ENCODE peak calls at places on chromosomes 16 and 17, in four cellular contexts. One of them, this sample, is unnamed.

GRCh38 chr16:4733747-4734062 is 366 bp downstream of the ANKS3 start:
- DNase-seq in GDM1: no peak
- DNase-seq in T-helper 2 cell treated with Interferon-gamma antibody and Interleukin-4, amounts not matched to agents 5 μg/mL and 100 μg/mL, for 36 hours: no peak
- DNase-seq in CD4-positive, alpha-beta memory T cell: no peak
- DNase-seq in this sample: no peak

GRCh38 chr17:73192219-73192893 is 499 bp upstream of the COG1 start:
- DNase-seq in GDM1: peak
- DNase-seq in CD4-positive, alpha-beta memory T cell: peak
- DNase-seq in T-helper 2 cell treated with Interferon-gamma antibody and Interleukin-4, amounts not matched to agents 5 μg/mL and 100 μg/mL, for 36 hours: peak
- DNase-seq in this sample: no peak

GRCh38 chr17:38562903-38563302 is 42.8 kb downstream of the SRCIN1 start:
- DNase-seq in GDM1: no peak
- DNase-seq in CD4-positive, alpha-beta memory T cell: no peak
- DNase-seq in T-helper 2 cell treated with Interferon-gamma antibody and Interleukin-4, amounts not matched to agents 5 μg/mL and 100 μg/mL, for 36 hours: no peak
- DNase-seq in this sample: no peak

GRCh38 chr16:24151482-24151939 is 104.6 kb upstream of the CACNG3 start:
- DNase-seq in CD4-positive, alpha-beta memory T cell: peak
- DNase-seq in GDM1: no peak
- DNase-seq in T-helper 2 cell treated with Interferon-gamma antibody and Interleukin-4, amounts not matched to agents 5 μg/mL and 100 μg/mL, for 36 hours: peak
- DNase-seq in this sample: no peak

GRCh38 chr16:87248704-87249103 is 68.5 kb downstream of the C16orf95 start:
- DNase-seq in T-helper 2 cell treated with Interferon-gamma antibody and Interleukin-4, amounts not matched to agents 5 μg/mL and 100 μg/mL, for 36 hours: peak
- DNase-seq in CD4-positive, alpha-beta memory T cell: no peak
- DNase-seq in GDM1: no peak
- DNase-seq in this sample: no peak

GRCh38 chr17:45768000-45768399 is 16.1 kb upstream of the CRHR1 start:
- DNase-seq in CD4-positive, alpha-beta memory T cell: no peak
- DNase-seq in T-helper 2 cell treated with Interferon-gamma antibody and Interleukin-4, amounts not matched to agents 5 μg/mL and 100 μg/mL, for 36 hours: no peak
- DNase-seq in GDM1: no peak
- DNase-seq in this sample: no peak

GRCh38 chr17:29347831-29348281 is 42.3 kb upstream of the TAOK1 start:
- DNase-seq in GDM1: no peak
- DNase-seq in CD4-positive, alpha-beta memory T cell: no peak
- DNase-seq in T-helper 2 cell treated with Interferon-gamma antibody and Interleukin-4, amounts not matched to agents 5 μg/mL and 100 μg/mL, for 36 hours: no peak
- DNase-seq in this sample: no peak

GRCh38 chr17:350706-351435 is 1.7 kb downstream of the RPH3AL start:
- DNase-seq in CD4-positive, alpha-beta memory T cell: no peak
- DNase-seq in T-helper 2 cell treated with Interferon-gamma antibody and Interleukin-4, amounts not matched to agents 5 μg/mL and 100 μg/mL, for 36 hours: no peak
- DNase-seq in GDM1: peak
- DNase-seq in this sample: no peak

GRCh38 chr17:74076446-74076845 is 127.0 kb upstream of the RPL38 start:
- DNase-seq in GDM1: no peak
- DNase-seq in CD4-positive, alpha-beta memory T cell: no peak
- DNase-seq in T-helper 2 cell treated with Interferon-gamma antibody and Interleukin-4, amounts not matched to agents 5 μg/mL and 100 μg/mL, for 36 hours: no peak
- DNase-seq in this sample: no peak

GRCh38 chr16:14151256-14152030 is 80.3 kb downstream of the MRTFB start:
- DNase-seq in GDM1: no peak
- DNase-seq in CD4-positive, alpha-beta memory T cell: no peak
- DNase-seq in T-helper 2 cell treated with Interferon-gamma antibody and Interleukin-4, amounts not matched to agents 5 μg/mL and 100 μg/mL, for 36 hours: no peak
- DNase-seq in this sample: no peak

GRCh38 chr17:62652251-62653001 is 25.0 kb downstream of the MRC2 start:
- DNase-seq in T-helper 2 cell treated with Interferon-gamma antibody and Interleukin-4, amounts not matched to agents 5 μg/mL and 100 μg/mL, for 36 hours: peak
- DNase-seq in GDM1: peak
- DNase-seq in CD4-positive, alpha-beta memory T cell: peak
- DNase-seq in this sample: no peak

GRCh38 chr17:78125138-78125913 is 3.2 kb downstream of the TMC6 start:
- DNase-seq in GDM1: no peak
- DNase-seq in T-helper 2 cell treated with Interferon-gamma antibody and Interleukin-4, amounts not matched to agents 5 μg/mL and 100 μg/mL, for 36 hours: no peak
- DNase-seq in CD4-positive, alpha-beta memory T cell: peak
- DNase-seq in this sample: no peak

GRCh38 chr17:80279895-80280294 is 19.2 kb downstream of the RNF213 start:
- DNase-seq in GDM1: no peak
- DNase-seq in T-helper 2 cell treated with Interferon-gamma antibody and Interleukin-4, amounts not matched to agents 5 μg/mL and 100 μg/mL, for 36 hours: no peak
- DNase-seq in CD4-positive, alpha-beta memory T cell: no peak
- DNase-seq in this sample: no peak

GRCh38 chr16:4509420-4509819 is 29.2 kb downstream of the CDIP1 start:
- DNase-seq in CD4-positive, alpha-beta memory T cell: no peak
- DNase-seq in T-helper 2 cell treated with Interferon-gamma antibody and Interleukin-4, amounts not matched to agents 5 μg/mL and 100 μg/mL, for 36 hours: no peak
- DNase-seq in GDM1: no peak
- DNase-seq in this sample: no peak

GRCh38 chr16:82867425-82867824 is 240.7 kb downstream of the CDH13 start:
- DNase-seq in GDM1: no peak
- DNase-seq in CD4-positive, alpha-beta memory T cell: no peak
- DNase-seq in T-helper 2 cell treated with Interferon-gamma antibody and Interleukin-4, amounts not matched to agents 5 μg/mL and 100 μg/mL, for 36 hours: no peak
- DNase-seq in this sample: no peak

GRCh38 chr17:43543771-43544575 is 2.2 kb downstream of the ETV4 start:
- DNase-seq in CD4-positive, alpha-beta memory T cell: no peak
- DNase-seq in T-helper 2 cell treated with Interferon-gamma antibody and Interleukin-4, amounts not matched to agents 5 μg/mL and 100 μg/mL, for 36 hours: no peak
- DNase-seq in GDM1: no peak
- DNase-seq in this sample: no peak

GRCh38 chr17:37447641-37448040 is 41.0 kb downstream of the TADA2A start:
- DNase-seq in T-helper 2 cell treated with Interferon-gamma antibody and Interleukin-4, amounts not matched to agents 5 μg/mL and 100 μg/mL, for 36 hours: no peak
- DNase-seq in GDM1: no peak
- DNase-seq in CD4-positive, alpha-beta memory T cell: no peak
- DNase-seq in this sample: no peak

GRCh38 chr16:30609002-30609927 is 924 bp downstream of the ZNF689 start:
- DNase-seq in GDM1: peak
- DNase-seq in CD4-positive, alpha-beta memory T cell: no peak
- DNase-seq in T-helper 2 cell treated with Interferon-gamma antibody and Interleukin-4, amounts not matched to agents 5 μg/mL and 100 μg/mL, for 36 hours: peak
- DNase-seq in this sample: no peak

GRCh38 chr16:586645-587590 is 2.9 kb upstream of the RAB40C start:
- DNase-seq in GDM1: no peak
- DNase-seq in T-helper 2 cell treated with Interferon-gamma antibody and Interleukin-4, amounts not matched to agents 5 μg/mL and 100 μg/mL, for 36 hours: no peak
- DNase-seq in CD4-positive, alpha-beta memory T cell: no peak
- DNase-seq in this sample: no peak

GRCh38 chr17:7064248-7064647 is 15.8 kb downstream of the CLEC10A start:
- DNase-seq in CD4-positive, alpha-beta memory T cell: no peak
- DNase-seq in GDM1: no peak
- DNase-seq in T-helper 2 cell treated with Interferon-gamma antibody and Interleukin-4, amounts not matched to agents 5 μg/mL and 100 μg/mL, for 36 hours: no peak
- DNase-seq in this sample: no peak

GRCh38 chr17:11901901-11902300 is 95.4 kb downstream of the ZNF18 start:
- DNase-seq in GDM1: no peak
- DNase-seq in T-helper 2 cell treated with Interferon-gamma antibody and Interleukin-4, amounts not matched to agents 5 μg/mL and 100 μg/mL, for 36 hours: no peak
- DNase-seq in CD4-positive, alpha-beta memory T cell: no peak
- DNase-seq in this sample: no peak

GRCh38 chr16:86379505-86379846 is 130.9 kb upstream of the FOXF1 start:
- DNase-seq in T-helper 2 cell treated with Interferon-gamma antibody and Interleukin-4, amounts not matched to agents 5 μg/mL and 100 μg/mL, for 36 hours: no peak
- DNase-seq in CD4-positive, alpha-beta memory T cell: no peak
- DNase-seq in GDM1: no peak
- DNase-seq in this sample: no peak

GRCh38 chr17:46751425-46751824 is 67.1 kb downstream of the WNT3 start:
- DNase-seq in CD4-positive, alpha-beta memory T cell: no peak
- DNase-seq in GDM1: no peak
- DNase-seq in T-helper 2 cell treated with Interferon-gamma antibody and Interleukin-4, amounts not matched to agents 5 μg/mL and 100 μg/mL, for 36 hours: no peak
- DNase-seq in this sample: no peak

This sample was measured in cortex of kidney.